ENCODE peak calls at places on chromosomes 4 and X, in eight cellular contexts. N, J, B, V, C, H, I and M are unnamed samples.

GRCh38 chr4:1882850-1883271 is 11.7 kb downstream of the NSD2 start:
- DNase-seq in N (no peak), J (no peak), B (no peak), V (no peak), C (no peak), H (no peak), I (no peak), M (no peak)

GRCh38 chrX:146278381-146278780 is 460.8 kb downstream of the SLITRK2 start:
- DNase-seq in N (no peak), J (no peak), B (peak), V (no peak), C (no peak), H (no peak), I (no peak), M (no peak)

GRCh38 chrX:45803383-45803921 is 602.8 kb upstream of the DIPK2B start:
- DNase-seq in N (no peak), J (peak), B (peak), V (no peak), C (no peak), H (no peak), I (peak), M (no peak)

GRCh38 chrX:39582091-39582490 is 515.7 kb downstream of the BCOR start:
- DNase-seq in N (no peak), J (peak), B (peak), V (no peak), C (no peak), H (no peak), I (peak), M (no peak)

GRCh38 chr4:80071643-80072606 is 1.1 kb downstream of the ANTXR2 start:
- DNase-seq in N (peak), J (peak), B (peak), V (peak), C (peak), H (peak), I (peak), M (peak)

GRCh38 chr4:122703868-122704267 is 28.6 kb upstream of the BBS12 start:
- DNase-seq in N (no peak), J (peak), B (peak), V (no peak), C (no peak), H (no peak), I (no peak), M (no peak)

GRCh38 chr4:139958738-139959096 is 195.3 kb downstream of the MAML3 start:
- DNase-seq in N (no peak), J (no peak), B (no peak), V (no peak), C (no peak), H (no peak), I (peak), M (no peak)

GRCh38 chr4:61994036-61994435 is 793.9 kb downstream of the ADGRL3 start:
- DNase-seq in N (no peak), J (no peak), B (peak), V (no peak), C (no peak), H (no peak), I (peak), M (no peak)

GRCh38 chr4:110837896-110838450 is 215.1 kb upstream of the PITX2 start:
- DNase-seq in N (no peak), J (no peak), B (no peak), V (no peak), C (no peak), H (no peak), I (no peak), M (no peak)

GRCh38 chr4:100314057-100314456 is 123.8 kb upstream of the DDIT4L start:
- DNase-seq in N (no peak), J (no peak), B (no peak), V (no peak), C (no peak), H (no peak), I (peak), M (no peak)

GRCh38 chrX:130769835-130770234 is 133.2 kb downstream of the ENOX2 start:
- DNase-seq in N (no peak), J (no peak), B (no peak), V (no peak), C (no peak), H (no peak), I (no peak), M (no peak)

GRCh38 chrX:56932653-56933339 is 62.5 kb downstream of the SPIN3 start:
- DNase-seq in N (no peak), J (no peak), B (no peak), V (no peak), C (no peak), H (no peak), I (no peak), M (no peak)

GRCh38 chr4:176404591-176404990 is 84.8 kb downstream of the SPCS3 start:
- DNase-seq in N (no peak), J (peak), B (peak), V (no peak), C (no peak), H (no peak), I (no peak), M (no peak)

GRCh38 chr4:55768291-55768690 is 51.3 kb upstream of the EXOC1L start:
- DNase-seq in N (no peak), J (peak), B (peak), V (no peak), C (no peak), H (no peak), I (peak), M (no peak)

GRCh38 chr4:74886490-74886889 is 46.4 kb upstream of the PARM1 start:
- DNase-seq in N (no peak), J (peak), B (no peak), V (no peak), C (no peak), H (no peak), I (peak), M (no peak)